ENCODE peak calls at places on chromosomes 11 and 22, in ten cellular contexts. L is dorsolateral prefrontal cortex; S is GM13977; U is body of pancreas; R is colonic mucosa; E is CD4-positive, alpha-beta T cell; G is ovary; A is GM12865; M is CD14-positive monocyte; F is AG09309. B is an unnamed sample.

GRCh38 chr11:23573430-23573829 is 713.2 kb upstream of the CCDC179 start:
- DNase-seq in R (no peak), A (no peak), M (no peak), S (no peak), L (no peak), U (no peak), E (no peak), F (no peak), G (no peak), B (no peak)

GRCh38 chr11:86802601-86803051 is 2.3 kb downstream of the PRSS23 start:
- DNase-seq in M (no peak), E (no peak), L (no peak), F (no peak), G (no peak), R (no peak), S (no peak), A (peak; percentile 29), U (peak; percentile 39), B (no peak)

GRCh38 chr22:45612940-45613339 is 58.7 kb upstream of the ATXN10 start:
- DNase-seq in F (no peak), E (no peak), U (no peak), R (no peak), G (no peak), M (no peak), S (no peak), A (no peak), L (no peak), B (no peak)

GRCh38 chr22:22547226-22547625 is 11.8 kb downstream of the PRAME start:
- DNase-seq in F (no peak), E (no peak), G (no peak), L (no peak), S (no peak), M (no peak), R (no peak), A (no peak), U (no peak), B (no peak)

GRCh38 chr22:37077802-37078448 is 26.4 kb downstream of the KCTD17 start:
- DNase-seq in A (peak; percentile 78), U (peak; percentile 64), L (peak; percentile 12), S (peak; percentile 93), E (peak; percentile 86), G (peak; percentile 57), F (no peak), M (no peak), R (peak; percentile 73), B (peak; percentile 91)

GRCh38 chr11:128688031-128688713 is 5.7 kb upstream of the FLI1 start:
- DNase-seq in F (no peak), L (no peak), G (no peak), U (no peak), E (no peak), S (no peak), A (no peak), M (no peak), R (no peak), B (no peak)

GRCh38 chr11:33476945-33477584 is 219.9 kb downstream of the HIPK3 start:
- DNase-seq in E (no peak), M (no peak), L (no peak), R (no peak), U (no peak), A (no peak), S (no peak), G (no peak), F (no peak), B (no peak)

GRCh38 chr22:47474464-47474863 is 712.0 kb downstream of the TBC1D22A start:
- DNase-seq in G (no peak), L (no peak), S (no peak), M (no peak), U (no peak), R (no peak), A (no peak), F (no peak), E (no peak), B (no peak)

GRCh38 chr22:38109391-38110000 is 988 bp downstream of the BAIAP2L2 start:
- DNase-seq in L (no peak), E (no peak), A (no peak), F (no peak), G (no peak), S (no peak), R (no peak), M (no peak), U (peak; percentile 25), B (no peak)

GRCh38 chr11:74322667-74323066 is 11.2 kb upstream of the P4HA3 start:
- DNase-seq in A (no peak), U (no peak), R (peak; percentile 38), L (peak; percentile 25), M (no peak), G (no peak), F (no peak), S (no peak), E (no peak), B (no peak)

GRCh38 chr11:70733327-70734325 is 335.3 kb downstream of the CTTN start:
- DNase-seq in F (no peak), S (no peak), E (no peak), G (no peak), U (no peak), R (no peak), M (peak; percentile 24), A (no peak), L (no peak), B (no peak)

GRCh38 chr22:20437253-20438065 is at the start of gene SCARF2:
- DNase-seq in A (no peak), F (no peak), M (no peak), S (peak; percentile 61), E (no peak), R (no peak), G (peak; percentile 89), U (peak; percentile 40), L (no peak), B (peak; percentile 22)

GRCh38 chr11:1449516-1450270 is 36.9 kb downstream of the MOB2 start:
- DNase-seq in R (no peak), U (no peak), M (no peak), S (no peak), F (no peak), L (no peak), E (no peak), G (no peak), A (no peak), B (no peak)
- TF ChIP-seq CTCF in R (no peak), U (no peak), M (no peak), S (no peak), F (no peak), L (no peak), E (no peak), G (no peak), A (no peak), B (no peak)

DNA sequence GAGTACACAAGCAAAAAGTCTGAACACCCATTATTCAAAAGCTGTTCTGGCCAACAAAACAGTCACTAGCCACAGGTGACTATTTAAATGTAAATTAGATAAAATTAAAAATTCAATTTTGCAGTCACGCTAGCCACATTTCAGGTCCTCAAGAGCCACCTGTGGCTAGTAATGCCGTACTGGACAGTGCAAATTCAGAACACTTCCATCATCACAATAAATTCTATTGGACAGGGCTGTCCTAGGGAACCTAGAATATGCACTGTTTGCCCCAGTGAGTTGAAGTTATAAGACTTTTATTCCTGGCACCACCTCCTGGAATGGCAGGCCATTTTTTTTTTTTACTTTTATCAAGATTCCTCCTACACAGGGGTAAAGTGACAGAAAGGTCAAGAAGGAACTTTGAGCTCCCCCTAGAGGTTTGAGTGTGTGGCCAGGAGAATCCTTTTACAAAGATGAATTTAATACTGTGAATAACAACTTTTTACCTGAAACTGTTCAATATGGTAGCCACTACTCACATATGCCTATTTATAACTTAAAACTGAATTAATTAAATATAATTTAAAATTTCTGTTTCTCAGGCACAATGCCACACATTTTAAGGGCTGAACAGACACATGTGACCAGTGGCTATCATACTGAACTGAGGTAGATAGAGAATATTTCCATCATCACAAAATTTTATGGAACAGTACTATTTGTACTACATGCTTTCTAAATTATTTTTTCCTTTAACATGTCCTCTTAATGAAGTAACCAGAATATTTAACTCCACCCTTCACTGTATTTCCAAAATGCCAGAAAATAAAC is 6.5 kb downstream of the MSANTD2 start:
- DNase-seq in U (peak; percentile 32), G (no peak), A (peak; percentile 76), R (peak; percentile 54), S (peak; percentile 53), E (no peak), L (no peak), F (no peak), M (no peak), B (peak; percentile 50)
- TF ChIP-seq CTCF in U (peak; percentile 66), G (peak; percentile 10), A (peak; percentile 69), R (peak; percentile 74), S (peak; percentile 68), E (peak; percentile 84), L (peak; percentile 67), F (peak; percentile 66), M (peak; percentile 79), B (peak; percentile 77)

GRCh38 chr11:116473790-116474346 is 298.9 kb downstream of the BUD13 start:
- DNase-seq in S (no peak), A (no peak), L (no peak), R (no peak), U (no peak), E (no peak), M (no peak), F (no peak), G (no peak), B (no peak)

GRCh38 chr11:116467809-116468208 is 305.0 kb downstream of the BUD13 start:
- DNase-seq in M (no peak), F (peak; percentile 4), L (no peak), U (no peak), S (no peak), R (no peak), A (no peak), E (no peak), G (no peak), B (no peak)

GRCh38 chr11:116472661-116473060 is 300.1 kb downstream of the BUD13 start:
- DNase-seq in M (no peak), A (no peak), U (no peak), G (no peak), S (no peak), E (no peak), R (no peak), L (no peak), F (no peak), B (no peak)

GRCh38 chr11:116473236-116473769 is 299.5 kb downstream of the BUD13 start:
- DNase-seq in F (no peak), A (no peak), L (no peak), E (no peak), M (no peak), R (no peak), U (no peak), S (no peak), G (no peak), B (no peak)

DNA sequence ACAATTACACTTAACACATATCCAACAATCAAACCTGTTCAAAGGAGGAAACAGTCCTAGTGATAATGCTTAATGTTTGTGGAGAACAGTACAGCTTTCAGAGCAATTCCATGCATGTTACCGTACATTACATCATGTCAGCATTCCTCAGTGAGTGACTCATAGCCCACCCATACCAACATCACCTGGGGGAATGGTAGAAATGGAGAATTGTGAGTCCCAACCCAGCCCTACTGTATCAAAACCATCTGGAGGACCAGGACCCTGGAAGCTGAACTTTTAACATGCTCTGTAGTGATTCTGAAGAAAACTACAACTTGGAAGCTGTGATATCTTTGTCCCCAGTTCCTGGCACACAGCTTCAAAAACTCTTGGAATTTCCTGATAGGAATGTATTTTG is 301.2 kb downstream of the BUD13 start:
- DNase-seq in S (no peak), L (no peak), G (no peak), M (no peak), U (no peak), E (no peak), A (no peak), R (no peak), F (peak; percentile 10), B (no peak)
- TF ChIP-seq CTCF in S (no peak), L (no peak), G (no peak), M (no peak), U (no peak), E (no peak), A (no peak), R (no peak), F (no peak), B (no peak)

GRCh38 chr11:71962428-71963038 is 33.7 kb downstream of the RNF121 start:
- DNase-seq in F (peak; percentile 23), S (peak; percentile 42), G (no peak), M (no peak), R (no peak), A (peak; percentile 30), E (no peak), L (no peak), U (no peak), B (peak; percentile 61)
- TF ChIP-seq CTCF in F (no peak), S (no peak), G (no peak), M (no peak), R (no peak), A (no peak), E (no peak), L (no peak), U (no peak), B (no peak)

B was measured in GM10248.